ENCODE peak calls at places on chromosome 9, in six cellular contexts. G, I, F, S, J and B are unnamed samples. For H3K4me1, the result is how much of the 10 kb centered on the place peaks cover.

GRCh38 chr9:16328349-16328748 is 542.1 kb downstream of the BNC2 start:
- DNase-seq in G (no peak), F (no peak), J (peak), S (no peak), I (no peak), B (no peak)

GRCh38 chr9:22214021-22214420 is 204.9 kb upstream of the CDKN2B start:
- DNase-seq in F (no peak), S (no peak), J (no peak), I (peak), G (no peak), B (no peak)

GRCh38 chr9:84317563-84317962 is 23.0 kb downstream of the SLC28A3 start:
- DNase-seq in I (no peak), S (no peak), G (no peak), F (no peak), J (no peak), B (no peak)

GRCh38 chr9:129232839-129233568 is 54.9 kb upstream of the IER5L start:
- DNase-seq in S (no peak), F (no peak), J (no peak), I (no peak), G (no peak), B (no peak)

GRCh38 chr9:136409557-136410455 is 608 bp downstream of the ENTR1 start:
- DNase-seq in J (peak), I (peak), S (peak), G (no peak), F (no peak), B (peak)

GRCh38 chr9:72477862-72478564 is 43.4 kb upstream of the TMC1 start:
- DNase-seq in S (peak), J (no peak), I (peak), G (peak), F (no peak), B (peak)

GRCh38 chr9:126527109-126527825 is 86.5 kb upstream of the LMX1B start:
- DNase-seq in G (no peak), J (no peak), F (no peak), S (no peak), I (no peak), B (no peak)

GRCh38 chr9:133874061-133874638 is 118.0 kb downstream of the VAV2 start:
- DNase-seq in F (no peak), S (no peak), I (peak), J (no peak), G (no peak), B (peak)

GRCh38 chr9:89869774-89870173 is 265.0 kb downstream of the GADD45G start:
- DNase-seq in S (no peak), I (no peak), J (no peak), G (no peak), F (no peak), B (no peak)

GRCh38 chr9:112348257-112348992 is 15.0 kb upstream of the PTBP3 start:
- DNase-seq in S (peak), J (peak), G (peak), I (no peak), F (peak), B (no peak)

GRCh38 chr9:117718085-117718484 is 13.9 kb downstream of the TLR4 start:
- DNase-seq in G (no peak), I (no peak), F (no peak), J (no peak), S (no peak), B (no peak)

GRCh38 chr9:92686954-92687353 is 17.0 kb upstream of the IPPK start:
- DNase-seq in G (no peak), F (peak), S (no peak), I (peak), J (no peak), B (no peak)

GRCh38 chr9:73810585-73811215 is 659.0 kb downstream of the ANXA1 start:
- DNase-seq in J (no peak), F (no peak), I (no peak), G (no peak), S (no peak), B (no peak)

GRCh38 chr9:20191239-20191840 is 402.5 kb upstream of the SLC24A2 start:
- DNase-seq in I (peak), G (no peak), S (no peak), F (no peak), J (no peak), B (no peak)

GRCh38 chr9:33354651-33355211 is 47.6 kb downstream of the AQP7 start:
- DNase-seq in F (no peak), G (no peak), J (no peak), S (no peak), I (peak), B (no peak)

GRCh38 chr9:71816782-71817549 is 48.7 kb upstream of the CEMIP2 start:
- DNase-seq in J (no peak), F (no peak), S (no peak), I (no peak), G (no peak), B (no peak)

GRCh38 chr9:81526587-81526986 is 162.8 kb downstream of the TLE1 start:
- DNase-seq in J (no peak), G (no peak), I (no peak), S (no peak), F (no peak), B (peak)

GRCh38 chr9:21830589-21830988 is 28.2 kb downstream of the MTAP start:
- DNase-seq in F (no peak), S (no peak), J (no peak), I (peak), G (no peak), B (no peak)

GRCh38 chr9:133441571-133441970 is 18.2 kb upstream of the CACFD1 start:
- DNase-seq in J (peak), G (no peak), S (no peak), I (no peak), F (no peak), B (no peak)

DNA sequence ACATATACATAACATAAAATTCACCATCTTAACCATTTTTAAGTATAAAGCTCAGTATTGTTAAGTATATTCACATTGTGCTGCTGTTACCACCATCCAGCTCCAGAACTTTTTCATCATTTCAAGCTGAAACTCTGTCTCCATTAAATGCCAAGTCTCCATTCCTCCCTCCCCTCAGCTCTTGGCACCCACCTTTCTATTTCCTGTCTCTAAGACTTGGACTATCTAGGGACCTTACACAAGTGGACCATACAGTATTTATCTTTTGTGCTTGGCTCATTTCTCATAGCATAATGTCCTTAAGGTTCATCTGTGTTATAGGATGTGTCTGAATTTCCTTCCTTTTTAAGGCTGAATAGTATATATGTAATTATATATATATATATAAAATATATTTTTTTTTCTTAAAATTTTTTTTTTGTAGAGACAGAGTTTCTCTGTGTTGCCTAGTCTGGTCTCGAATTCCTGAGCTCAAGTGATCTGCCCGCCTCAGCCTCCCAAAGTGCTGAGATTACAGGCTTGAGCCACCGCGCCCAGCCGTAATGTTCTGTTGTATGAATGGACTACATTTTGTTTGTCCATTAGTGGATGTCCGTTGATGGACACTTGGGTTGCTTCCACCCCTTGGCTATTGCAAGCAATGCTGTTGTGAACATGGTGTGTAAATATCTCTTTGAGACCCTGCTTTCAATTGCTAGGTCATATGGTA is 72.3 kb downstream of the EHMT1 start:
- DNase-seq in I (no peak), S (no peak), J (peak), F (no peak), G (no peak), B (no peak)
- H3K4me1 ChIP-seq in I (under half), S (under half), J (under half), F (under half), G (under half), B (under half)

GRCh38 chr9:137457406-137458193 is 1.5 kb downstream of the NSMF start:
- DNase-seq in G (no peak), J (peak), I (no peak), F (no peak), S (peak), B (no peak)

GRCh38 chr9:137459147-137459600 is at the start of gene NSMF:
- DNase-seq in F (peak), I (peak), J (peak), G (peak), S (peak), B (peak)

GRCh38 chr9:137456864-137457405 is 2.2 kb downstream of the NSMF start:
- DNase-seq in G (no peak), I (no peak), S (no peak), F (no peak), J (peak), B (no peak)

GRCh38 chr9:137459601-137460362 is 648 bp upstream of the NSMF start:
- DNase-seq in F (no peak), J (no peak), S (peak), I (no peak), G (no peak), B (no peak)

DNA sequence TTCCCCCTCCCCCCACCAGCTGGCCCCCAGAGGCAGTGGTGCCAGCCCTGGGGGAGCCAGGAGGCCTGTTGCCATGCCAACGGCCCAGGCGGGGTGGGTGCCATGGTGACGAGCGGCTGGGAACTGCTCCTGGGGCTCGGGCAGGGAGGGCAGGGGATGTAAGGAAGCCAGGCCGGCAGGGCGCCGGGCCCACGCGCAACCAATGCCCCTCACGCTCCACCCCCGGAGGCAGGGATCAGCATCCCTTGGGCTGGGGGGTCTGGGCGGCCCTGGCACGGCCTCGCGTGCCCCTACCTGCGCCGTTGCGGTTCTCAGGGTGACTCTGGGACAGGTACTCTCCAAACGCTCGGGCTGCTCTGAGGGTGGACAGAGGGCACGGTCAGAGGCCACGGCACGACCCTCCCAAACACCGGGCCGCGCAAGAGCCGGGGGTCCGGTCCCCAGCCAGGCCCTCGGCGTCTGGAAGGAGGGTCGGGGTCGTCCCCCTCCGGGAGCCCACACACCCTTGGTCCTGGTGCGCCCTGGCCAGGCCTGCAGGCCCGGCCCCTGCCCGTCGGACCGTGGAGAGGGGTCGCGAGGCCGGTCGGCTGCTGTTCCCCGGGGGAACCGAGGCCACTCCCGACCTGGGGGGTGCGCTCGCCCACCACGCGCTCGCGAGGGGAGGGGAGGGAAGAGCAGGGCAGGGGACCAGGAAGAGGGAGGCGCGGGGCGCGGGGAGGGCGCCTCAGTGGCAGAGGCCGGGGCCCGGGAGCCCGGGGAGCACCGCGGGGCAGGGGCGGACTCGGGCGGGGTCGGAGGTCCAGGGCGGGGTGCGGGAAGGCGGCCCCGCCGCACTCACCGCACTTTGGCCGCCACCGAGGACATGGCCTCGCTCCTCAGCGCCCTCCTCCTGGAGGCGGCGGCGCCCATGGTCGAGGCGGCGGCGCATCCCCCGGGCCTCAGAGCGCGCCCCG is 664 bp downstream of the NSMF start:
- DNase-seq in F (no peak), J (peak), G (no peak), I (no peak), S (peak), B (no peak)
- H3K4me1 ChIP-seq in F (under half), J (under half), G (under half), I (under half), S (under half), B (under half)

DNA sequence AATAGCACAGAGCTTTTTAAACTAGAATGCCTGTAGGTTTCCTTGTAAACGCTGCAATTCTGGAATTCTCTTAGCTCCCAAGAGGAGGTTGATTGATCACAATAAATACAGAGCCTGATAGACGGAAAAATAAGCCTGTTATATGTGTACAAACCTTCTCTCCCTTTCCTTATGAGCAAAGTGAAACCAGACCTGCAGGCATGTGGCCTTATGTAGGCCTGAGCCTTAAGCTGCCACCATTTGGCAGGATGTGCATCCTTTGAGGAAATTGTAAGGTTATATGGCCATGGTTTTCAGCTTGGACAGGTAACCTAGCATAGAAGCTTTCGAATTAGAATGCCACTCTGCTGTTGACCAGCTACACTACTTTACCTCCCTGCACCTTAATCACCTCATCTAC is 49.1 kb downstream of the PRKACG start:
- DNase-seq in G (no peak), I (no peak), J (no peak), S (no peak), F (no peak), B (no peak)
- H3K4me1 ChIP-seq in G (under half), I (under half), J (under half), S (under half), F (under half), B (under half)

DNA sequence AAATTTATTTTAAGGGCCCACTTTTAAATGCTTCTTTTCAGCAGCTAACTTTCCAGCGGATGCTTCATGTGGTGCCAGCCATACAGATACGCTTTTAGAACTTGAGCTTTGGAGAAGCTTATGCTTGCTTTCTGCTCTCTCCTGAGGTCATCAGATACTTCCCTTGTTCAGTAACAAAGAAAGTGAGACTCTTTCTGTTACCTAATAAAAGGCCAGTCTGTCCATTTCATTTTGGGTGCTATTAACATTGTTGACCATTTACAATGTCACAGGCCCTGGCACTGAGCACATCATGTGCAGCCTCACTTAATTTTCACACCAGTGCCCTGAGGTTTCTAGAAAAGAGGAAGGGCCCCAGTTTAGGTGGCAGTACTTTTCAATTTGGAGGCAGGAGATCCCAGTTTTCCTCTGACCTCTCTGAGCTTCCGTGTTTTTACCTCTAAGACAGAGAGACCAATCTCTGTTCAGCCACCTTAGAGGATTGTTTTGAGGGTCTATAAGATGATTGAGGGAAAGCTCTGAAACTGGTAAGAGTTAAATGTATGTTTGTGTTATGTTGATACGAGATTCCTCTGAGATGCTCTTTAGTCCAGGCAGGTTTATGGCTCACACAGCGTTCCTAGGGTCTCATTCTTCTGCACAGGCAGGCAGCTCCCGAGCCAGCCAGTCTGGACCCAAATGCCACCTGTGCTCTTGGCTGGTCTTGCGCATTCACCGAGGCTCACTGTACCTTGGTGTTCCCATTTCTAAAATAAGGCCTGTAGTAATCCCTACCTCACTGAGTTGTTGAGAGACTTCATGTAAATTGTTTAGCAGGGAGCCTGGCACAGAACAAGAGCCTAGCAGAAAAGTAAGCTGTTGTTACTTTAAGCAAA is 4.4 kb downstream of the ABL1 start:
- DNase-seq in F (no peak), I (no peak), S (no peak), J (no peak), G (no peak), B (no peak)
- H3K4me1 ChIP-seq in F (under half), I (under half), S (under half), J (under half), G (under half), B (under half)

GRCh38 chr9:109945571-109945970 is 165.6 kb downstream of the PALM2AKAP2 start:
- DNase-seq in F (no peak), I (no peak), G (no peak), J (no peak), S (no peak), B (no peak)
- H3K4me1 ChIP-seq in F (under half), I (under half), G (under half), J (under half), S (under half), B (under half)

GRCh38 chr9:113563856-113564514 is 100.5 kb downstream of the RGS3 start:
- DNase-seq in S (no peak), J (peak), I (no peak), G (no peak), F (no peak), B (no peak)
- H3K4me1 ChIP-seq in S (half or more), J (under half), I (under half), G (under half), F (under half), B (half or more)